ENCODE peak calls at places on chromosomes 12 and 14, in eight cellular contexts. One of them, this sample, is unnamed. For H3K9me3, the result is how much of the 10 kb centered on the place peaks cover.

GRCh38 chr12:117486840-117487659 is 125.6 kb upstream of the NOS1 start:
- DNase-seq in neuronal stem cell: no peak
- DNase-seq in heart right ventricle: no peak
- DNase-seq in upper lobe of right lung: no peak
- DNase-seq in cardiac muscle cell: no peak
- DNase-seq in psoas muscle: peak
- DNase-seq in pancreas: peak
- DNase-seq in left ventricle myocardium inferior: no peak
- DNase-seq in this sample: no peak

GRCh38 chr14:91466192-91466591 is 43.9 kb downstream of the PPP4R3A start:
- DNase-seq in neuronal stem cell: no peak
- DNase-seq in upper lobe of right lung: no peak
- DNase-seq in heart right ventricle: no peak
- DNase-seq in left ventricle myocardium inferior: no peak
- DNase-seq in psoas muscle: no peak
- DNase-seq in cardiac muscle cell: no peak
- DNase-seq in pancreas: no peak
- DNase-seq in this sample: no peak

GRCh38 chr12:24955853-24956252 is 7.0 kb upstream of the BCAT1 start:
- DNase-seq in heart right ventricle: no peak
- DNase-seq in left ventricle myocardium inferior: no peak
- DNase-seq in upper lobe of right lung: no peak
- DNase-seq in neuronal stem cell: no peak
- DNase-seq in pancreas: no peak
- DNase-seq in psoas muscle: no peak
- DNase-seq in cardiac muscle cell: no peak
- DNase-seq in this sample: no peak

GRCh38 chr14:91649930-91650329 is 82.0 kb downstream of the CATSPERB start:
- DNase-seq in left ventricle myocardium inferior: no peak
- DNase-seq in cardiac muscle cell: peak
- DNase-seq in upper lobe of right lung: no peak
- DNase-seq in heart right ventricle: peak
- DNase-seq in pancreas: peak
- DNase-seq in neuronal stem cell: no peak
- DNase-seq in psoas muscle: no peak
- DNase-seq in this sample: no peak

GRCh38 chr12:108702534-108702933 is 28.8 kb downstream of the CORO1C start:
- DNase-seq in cardiac muscle cell: no peak
- DNase-seq in left ventricle myocardium inferior: no peak
- DNase-seq in upper lobe of right lung: no peak
- DNase-seq in heart right ventricle: no peak
- DNase-seq in pancreas: no peak
- DNase-seq in psoas muscle: no peak
- DNase-seq in neuronal stem cell: no peak
- DNase-seq in this sample: no peak

GRCh38 chr14:32251530-32251929 is 48.5 kb upstream of the RNU6-8 start:
- DNase-seq in upper lobe of right lung: no peak
- DNase-seq in pancreas: no peak
- DNase-seq in heart right ventricle: no peak
- DNase-seq in neuronal stem cell: no peak
- DNase-seq in cardiac muscle cell: no peak
- DNase-seq in psoas muscle: no peak
- DNase-seq in left ventricle myocardium inferior: no peak
- DNase-seq in this sample: no peak

GRCh38 chr12:78149459-78149858 is 318.8 kb downstream of the NAV3 start:
- DNase-seq in cardiac muscle cell: peak
- DNase-seq in neuronal stem cell: no peak
- DNase-seq in psoas muscle: no peak
- DNase-seq in left ventricle myocardium inferior: no peak
- DNase-seq in heart right ventricle: no peak
- DNase-seq in pancreas: no peak
- DNase-seq in upper lobe of right lung: no peak
- DNase-seq in this sample: no peak

GRCh38 chr14:86788229-86788628 is 1204.8 kb downstream of the GALC start:
- DNase-seq in left ventricle myocardium inferior: no peak
- DNase-seq in heart right ventricle: no peak
- DNase-seq in psoas muscle: no peak
- DNase-seq in neuronal stem cell: no peak
- DNase-seq in cardiac muscle cell: no peak
- DNase-seq in upper lobe of right lung: no peak
- DNase-seq in pancreas: no peak
- DNase-seq in this sample: no peak

GRCh38 chr12:110247340-110248095 is 33.5 kb upstream of the ATP2A2 start:
- DNase-seq in psoas muscle: peak
- DNase-seq in neuronal stem cell: no peak
- DNase-seq in pancreas: peak
- DNase-seq in cardiac muscle cell: no peak
- DNase-seq in upper lobe of right lung: peak
- DNase-seq in left ventricle myocardium inferior: peak
- DNase-seq in heart right ventricle: no peak
- DNase-seq in this sample: no peak

GRCh38 chr12:25771062-25771461 is 187.4 kb upstream of the RASSF8 start:
- DNase-seq in neuronal stem cell: no peak
- DNase-seq in psoas muscle: no peak
- DNase-seq in cardiac muscle cell: no peak
- DNase-seq in upper lobe of right lung: no peak
- DNase-seq in pancreas: no peak
- DNase-seq in left ventricle myocardium inferior: no peak
- DNase-seq in heart right ventricle: no peak
- DNase-seq in this sample: no peak

GRCh38 chr12:6890789-6891624 is 13.6 kb upstream of the LRRC23 start:
- DNase-seq in heart right ventricle: peak
- DNase-seq in upper lobe of right lung: peak
- DNase-seq in cardiac muscle cell: peak
- DNase-seq in neuronal stem cell: peak
- DNase-seq in psoas muscle: peak
- DNase-seq in pancreas: peak
- DNase-seq in left ventricle myocardium inferior: peak
- DNase-seq in this sample: peak

GRCh38 chr14:75223664-75224154 is 47.3 kb upstream of the TMED10 start:
- DNase-seq in heart right ventricle: peak
- DNase-seq in left ventricle myocardium inferior: peak
- DNase-seq in psoas muscle: no peak
- DNase-seq in pancreas: peak
- DNase-seq in neuronal stem cell: peak
- DNase-seq in cardiac muscle cell: no peak
- DNase-seq in upper lobe of right lung: no peak
- DNase-seq in this sample: no peak

GRCh38 chr12:67705394-67706370 is 57.1 kb downstream of the DYRK2 start:
- DNase-seq in psoas muscle: peak
- DNase-seq in neuronal stem cell: no peak
- DNase-seq in pancreas: no peak
- DNase-seq in heart right ventricle: peak
- DNase-seq in left ventricle myocardium inferior: no peak
- DNase-seq in upper lobe of right lung: no peak
- DNase-seq in cardiac muscle cell: peak
- DNase-seq in this sample: no peak

GRCh38 chr12:113425960-113426453 is 3.8 kb downstream of the SDSL start:
- DNase-seq in cardiac muscle cell: no peak
- DNase-seq in upper lobe of right lung: no peak
- DNase-seq in left ventricle myocardium inferior: no peak
- DNase-seq in pancreas: no peak
- DNase-seq in neuronal stem cell: no peak
- DNase-seq in heart right ventricle: no peak
- DNase-seq in psoas muscle: no peak
- DNase-seq in this sample: no peak

GRCh38 chr14:61923348-61923747 is 161.1 kb downstream of the SNAPC1 start:
- DNase-seq in cardiac muscle cell: peak
- DNase-seq in heart right ventricle: no peak
- DNase-seq in psoas muscle: no peak
- DNase-seq in pancreas: no peak
- DNase-seq in upper lobe of right lung: no peak
- DNase-seq in left ventricle myocardium inferior: no peak
- DNase-seq in neuronal stem cell: no peak
- DNase-seq in this sample: no peak

GRCh38 chr12:68908076-68908475 is 24.9 kb downstream of the CPM start:
- DNase-seq in cardiac muscle cell: no peak
- DNase-seq in pancreas: no peak
- DNase-seq in left ventricle myocardium inferior: no peak
- DNase-seq in upper lobe of right lung: no peak
- DNase-seq in heart right ventricle: no peak
- DNase-seq in psoas muscle: no peak
- DNase-seq in neuronal stem cell: no peak
- DNase-seq in this sample: no peak

GRCh38 chr12:54020587-54020969 is 7.7 kb upstream of the HOXC6 start:
- DNase-seq in heart right ventricle: no peak
- DNase-seq in pancreas: no peak
- DNase-seq in upper lobe of right lung: no peak
- DNase-seq in cardiac muscle cell: no peak
- DNase-seq in psoas muscle: peak
- DNase-seq in left ventricle myocardium inferior: no peak
- DNase-seq in neuronal stem cell: no peak
- DNase-seq in this sample: no peak

GRCh38 chr12:42761601-42762350 is 172.2 kb upstream of the PRICKLE1 start:
- DNase-seq in cardiac muscle cell: peak
- DNase-seq in psoas muscle: no peak
- DNase-seq in neuronal stem cell: no peak
- DNase-seq in upper lobe of right lung: no peak
- DNase-seq in left ventricle myocardium inferior: no peak
- DNase-seq in pancreas: no peak
- DNase-seq in heart right ventricle: no peak
- DNase-seq in this sample: no peak

GRCh38 chr14:96409701-96410100 is 17.8 kb downstream of the AK7 start:
- DNase-seq in cardiac muscle cell: no peak
- DNase-seq in neuronal stem cell: no peak
- DNase-seq in psoas muscle: no peak
- DNase-seq in pancreas: no peak
- DNase-seq in heart right ventricle: no peak
- DNase-seq in upper lobe of right lung: no peak
- DNase-seq in left ventricle myocardium inferior: no peak
- DNase-seq in this sample: no peak

GRCh38 chr14:87131879-87132278 is 861.1 kb downstream of the GALC start:
- DNase-seq in left ventricle myocardium inferior: no peak
- DNase-seq in heart right ventricle: no peak
- DNase-seq in neuronal stem cell: no peak
- DNase-seq in cardiac muscle cell: no peak
- DNase-seq in pancreas: no peak
- DNase-seq in psoas muscle: no peak
- DNase-seq in upper lobe of right lung: no peak
- DNase-seq in this sample: no peak

GRCh38 chr14:89743828-89744227 is 210.7 kb downstream of the EFCAB11 start:
- DNase-seq in pancreas: no peak
- DNase-seq in cardiac muscle cell: no peak
- DNase-seq in neuronal stem cell: no peak
- DNase-seq in left ventricle myocardium inferior: no peak
- DNase-seq in upper lobe of right lung: no peak
- DNase-seq in psoas muscle: no peak
- DNase-seq in heart right ventricle: no peak
- DNase-seq in this sample: no peak
- H3K9me3 ChIP-seq in pancreas: under half
- H3K9me3 ChIP-seq in cardiac muscle cell: under half
- H3K9me3 ChIP-seq in neuronal stem cell: under half
- H3K9me3 ChIP-seq in left ventricle myocardium inferior: under half
- H3K9me3 ChIP-seq in upper lobe of right lung: under half
- H3K9me3 ChIP-seq in psoas muscle: under half
- H3K9me3 ChIP-seq in heart right ventricle: under half
- H3K9me3 ChIP-seq in this sample: under half

GRCh38 chr12:52947738-52948423 is 1.0 kb upstream of the KRT18 start:
- DNase-seq in heart right ventricle: no peak
- DNase-seq in psoas muscle: no peak
- DNase-seq in neuronal stem cell: no peak
- DNase-seq in left ventricle myocardium inferior: no peak
- DNase-seq in pancreas: no peak
- DNase-seq in cardiac muscle cell: no peak
- DNase-seq in upper lobe of right lung: no peak
- DNase-seq in this sample: no peak
- H3K27ac ChIP-seq in heart right ventricle: no peak
- H3K27ac ChIP-seq in psoas muscle: no peak
- H3K27ac ChIP-seq in neuronal stem cell: no peak
- H3K27ac ChIP-seq in left ventricle myocardium inferior: no peak
- H3K27ac ChIP-seq in pancreas: peak
- H3K27ac ChIP-seq in cardiac muscle cell: peak
- H3K27ac ChIP-seq in upper lobe of right lung: peak
- H3K27ac ChIP-seq in this sample: no peak

GRCh38 chr12:4478933-4479332 is 33.3 kb upstream of the FGF6 start:
- DNase-seq in cardiac muscle cell: no peak
- DNase-seq in neuronal stem cell: no peak
- DNase-seq in psoas muscle: no peak
- DNase-seq in upper lobe of right lung: no peak
- DNase-seq in pancreas: no peak
- DNase-seq in left ventricle myocardium inferior: no peak
- DNase-seq in heart right ventricle: no peak
- DNase-seq in this sample: no peak

GRCh38 chr12:4482936-4483335 is 37.3 kb upstream of the FGF6 start:
- DNase-seq in left ventricle myocardium inferior: no peak
- DNase-seq in psoas muscle: no peak
- DNase-seq in cardiac muscle cell: no peak
- DNase-seq in upper lobe of right lung: no peak
- DNase-seq in heart right ventricle: no peak
- DNase-seq in neuronal stem cell: no peak
- DNase-seq in pancreas: no peak
- DNase-seq in this sample: no peak

GRCh38 chr12:4472045-4472444 is 26.4 kb upstream of the FGF6 start:
- DNase-seq in neuronal stem cell: no peak
- DNase-seq in heart right ventricle: no peak
- DNase-seq in pancreas: no peak
- DNase-seq in upper lobe of right lung: no peak
- DNase-seq in cardiac muscle cell: no peak
- DNase-seq in left ventricle myocardium inferior: no peak
- DNase-seq in psoas muscle: no peak
- DNase-seq in this sample: no peak

GRCh38 chr12:4477133-4477532 is 31.5 kb upstream of the FGF6 start:
- DNase-seq in cardiac muscle cell: peak
- DNase-seq in psoas muscle: no peak
- DNase-seq in left ventricle myocardium inferior: no peak
- DNase-seq in heart right ventricle: no peak
- DNase-seq in neuronal stem cell: no peak
- DNase-seq in pancreas: no peak
- DNase-seq in upper lobe of right lung: no peak
- DNase-seq in this sample: no peak
- H3K9me3 ChIP-seq in cardiac muscle cell: under half
- H3K9me3 ChIP-seq in psoas muscle: under half
- H3K9me3 ChIP-seq in left ventricle myocardium inferior: under half
- H3K9me3 ChIP-seq in heart right ventricle: under half
- H3K9me3 ChIP-seq in neuronal stem cell: under half
- H3K9me3 ChIP-seq in pancreas: under half
- H3K9me3 ChIP-seq in upper lobe of right lung: under half
- H3K9me3 ChIP-seq in this sample: under half

DNA sequence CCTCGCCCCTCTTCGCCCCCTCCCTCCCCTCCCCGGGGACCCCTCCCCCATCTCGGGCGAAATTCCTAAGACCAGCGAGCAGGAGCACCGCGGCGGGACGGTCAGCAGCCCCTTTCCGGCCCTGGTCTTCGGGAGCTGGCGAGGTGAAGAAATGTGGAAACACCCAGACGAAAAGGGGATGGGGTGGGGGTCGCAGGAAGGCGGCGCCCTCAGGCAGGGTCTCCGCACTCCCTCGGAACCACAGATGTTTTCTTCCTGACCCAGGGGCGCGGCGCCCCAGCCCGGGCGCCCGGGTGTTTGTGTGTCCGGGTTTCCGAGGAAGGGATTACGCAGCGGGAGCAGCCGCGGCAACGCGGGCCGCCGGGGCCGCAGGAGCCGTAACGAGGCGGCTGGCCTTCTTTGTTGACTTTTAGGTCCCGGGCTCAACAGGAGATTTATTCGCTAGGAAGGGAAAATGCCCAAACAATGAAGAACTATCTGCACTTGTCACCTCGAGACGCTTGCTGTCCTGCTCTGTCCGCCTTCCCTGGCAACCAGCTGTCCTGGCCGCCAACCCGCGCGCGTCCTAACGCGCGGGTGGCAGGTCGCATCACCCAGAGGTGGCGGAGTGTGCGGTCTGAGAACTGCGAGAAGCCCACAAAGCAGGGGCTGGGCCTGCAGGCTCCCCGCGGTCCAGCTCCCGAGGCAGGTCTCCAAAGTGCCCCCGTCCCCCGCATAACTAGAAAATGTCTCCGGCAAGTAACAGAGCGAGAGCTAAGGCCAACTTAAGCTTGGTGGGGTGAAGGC is 7.0 kb downstream of the FOXA1 start:
- DNase-seq in pancreas: no peak
- DNase-seq in psoas muscle: no peak
- DNase-seq in cardiac muscle cell: no peak
- DNase-seq in left ventricle myocardium inferior: no peak
- DNase-seq in heart right ventricle: no peak
- DNase-seq in neuronal stem cell: no peak
- DNase-seq in upper lobe of right lung: peak
- DNase-seq in this sample: no peak
- H3K27ac ChIP-seq in pancreas: no peak
- H3K27ac ChIP-seq in psoas muscle: no peak
- H3K27ac ChIP-seq in cardiac muscle cell: no peak
- H3K27ac ChIP-seq in left ventricle myocardium inferior: no peak
- H3K27ac ChIP-seq in heart right ventricle: no peak
- H3K27ac ChIP-seq in neuronal stem cell: no peak
- H3K27ac ChIP-seq in upper lobe of right lung: peak
- H3K27ac ChIP-seq in this sample: no peak